ENCODE peak calls at places on chromosomes 5 and 9, in eight cellular contexts. One of them, this sample, is unnamed.
A peak's percentile ranks its signal among the peaks of the same experiment; 100 is the strongest.

GRCh38 chr9:83966209-83966582 is 13.8 kb downstream of the HNRNPK start:
- DNase-seq in uterus: no peak
- DNase-seq in K562: no peak
- DNase-seq in tibial nerve: no peak
- DNase-seq in colonic mucosa: no peak
- DNase-seq in OCI-LY7: no peak
- DNase-seq in SK-N-SH: no peak
- DNase-seq in small intestine: no peak
- DNase-seq in this sample: no peak

GRCh38 chr9:100322954-100323536 is 29.7 kb downstream of the TEX10 start:
- DNase-seq in K562: peak; percentile 19
- DNase-seq in small intestine: peak; percentile 42
- DNase-seq in SK-N-SH: peak; percentile 27
- DNase-seq in colonic mucosa: no peak
- DNase-seq in uterus: peak; percentile 21
- DNase-seq in tibial nerve: no peak
- DNase-seq in OCI-LY7: peak; percentile 55
- DNase-seq in this sample: no peak

GRCh38 chr5:143887302-143887638 is 75.3 kb downstream of the HMHB1 start:
- DNase-seq in SK-N-SH: peak; percentile 63
- DNase-seq in tibial nerve: peak; percentile 14
- DNase-seq in K562: no peak
- DNase-seq in colonic mucosa: no peak
- DNase-seq in uterus: no peak
- DNase-seq in OCI-LY7: no peak
- DNase-seq in small intestine: no peak
- DNase-seq in this sample: peak; percentile 68

GRCh38 chr9:110939053-110939452 is 99.2 kb downstream of the LPAR1 start:
- DNase-seq in tibial nerve: no peak
- DNase-seq in uterus: no peak
- DNase-seq in SK-N-SH: no peak
- DNase-seq in K562: no peak
- DNase-seq in small intestine: no peak
- DNase-seq in OCI-LY7: no peak
- DNase-seq in colonic mucosa: no peak
- DNase-seq in this sample: no peak

GRCh38 chr9:134488251-134488900 is 153.2 kb upstream of the COL5A1 start:
- DNase-seq in uterus: no peak
- DNase-seq in tibial nerve: peak; percentile 9
- DNase-seq in colonic mucosa: no peak
- DNase-seq in SK-N-SH: no peak
- DNase-seq in OCI-LY7: no peak
- DNase-seq in small intestine: no peak
- DNase-seq in K562: no peak
- DNase-seq in this sample: peak; percentile 57

GRCh38 chr9:96719538-96720315 is 58.2 kb downstream of the ZNF510 start:
- DNase-seq in tibial nerve: no peak
- DNase-seq in SK-N-SH: peak; percentile 15
- DNase-seq in small intestine: peak; percentile 28
- DNase-seq in K562: no peak
- DNase-seq in uterus: no peak
- DNase-seq in colonic mucosa: peak; percentile 24
- DNase-seq in OCI-LY7: no peak
- DNase-seq in this sample: no peak

GRCh38 chr9:91818226-91818587 is 131.8 kb downstream of the ROR2 start:
- DNase-seq in OCI-LY7: no peak
- DNase-seq in SK-N-SH: no peak
- DNase-seq in colonic mucosa: no peak
- DNase-seq in small intestine: no peak
- DNase-seq in K562: no peak
- DNase-seq in uterus: peak; percentile 43
- DNase-seq in tibial nerve: no peak
- DNase-seq in this sample: no peak

GRCh38 chr9:121640076-121640475 is 11.4 kb upstream of the DAB2IP start:
- DNase-seq in colonic mucosa: peak; percentile 89
- DNase-seq in SK-N-SH: peak; percentile 75
- DNase-seq in OCI-LY7: peak; percentile 61
- DNase-seq in tibial nerve: no peak
- DNase-seq in small intestine: peak; percentile 77
- DNase-seq in K562: peak; percentile 71
- DNase-seq in uterus: peak; percentile 60
- DNase-seq in this sample: peak; percentile 60

GRCh38 chr9:88218721-88219120 is 80.4 kb upstream of the SPATA31C2 start:
- DNase-seq in colonic mucosa: no peak
- DNase-seq in small intestine: no peak
- DNase-seq in OCI-LY7: no peak
- DNase-seq in K562: no peak
- DNase-seq in tibial nerve: no peak
- DNase-seq in SK-N-SH: no peak
- DNase-seq in uterus: no peak
- DNase-seq in this sample: no peak

GRCh38 chr5:32291591-32291990 is 21.1 kb downstream of the MTMR12 start:
- DNase-seq in K562: no peak
- DNase-seq in small intestine: no peak
- DNase-seq in SK-N-SH: no peak
- DNase-seq in colonic mucosa: no peak
- DNase-seq in uterus: no peak
- DNase-seq in tibial nerve: no peak
- DNase-seq in OCI-LY7: no peak
- DNase-seq in this sample: no peak

GRCh38 chr9:28848671-28849070 is 1275.4 kb upstream of the C9orf72 start:
- DNase-seq in uterus: no peak
- DNase-seq in colonic mucosa: no peak
- DNase-seq in tibial nerve: no peak
- DNase-seq in small intestine: no peak
- DNase-seq in OCI-LY7: no peak
- DNase-seq in SK-N-SH: no peak
- DNase-seq in K562: no peak
- DNase-seq in this sample: no peak

GRCh38 chr5:68178579-68178978 is 37.0 kb upstream of the PIK3R1 start:
- DNase-seq in OCI-LY7: no peak
- DNase-seq in SK-N-SH: no peak
- DNase-seq in small intestine: no peak
- DNase-seq in K562: no peak
- DNase-seq in tibial nerve: no peak
- DNase-seq in colonic mucosa: no peak
- DNase-seq in uterus: no peak
- DNase-seq in this sample: no peak

GRCh38 chr5:11251242-11251641 is 490.2 kb upstream of the DAP start:
- DNase-seq in colonic mucosa: no peak
- DNase-seq in SK-N-SH: no peak
- DNase-seq in K562: no peak
- DNase-seq in tibial nerve: no peak
- DNase-seq in uterus: no peak
- DNase-seq in OCI-LY7: no peak
- DNase-seq in small intestine: no peak
- DNase-seq in this sample: no peak

GRCh38 chr9:23663536-23663935 is 162.5 kb downstream of the ELAVL2 start:
- DNase-seq in colonic mucosa: peak; percentile 50
- DNase-seq in OCI-LY7: no peak
- DNase-seq in uterus: no peak
- DNase-seq in tibial nerve: no peak
- DNase-seq in SK-N-SH: peak; percentile 27
- DNase-seq in small intestine: no peak
- DNase-seq in K562: no peak
- DNase-seq in this sample: no peak

GRCh38 chr5:74424162-74424868 is 216.2 kb downstream of the ENC1 start:
- DNase-seq in OCI-LY7: no peak
- DNase-seq in K562: no peak
- DNase-seq in tibial nerve: no peak
- DNase-seq in uterus: no peak
- DNase-seq in SK-N-SH: no peak
- DNase-seq in small intestine: no peak
- DNase-seq in colonic mucosa: no peak
- DNase-seq in this sample: no peak

GRCh38 chr5:141714542-141715303 is 32.7 kb upstream of the ARAP3 start:
- DNase-seq in SK-N-SH: no peak
- DNase-seq in OCI-LY7: no peak
- DNase-seq in colonic mucosa: no peak
- DNase-seq in small intestine: no peak
- DNase-seq in K562: no peak
- DNase-seq in uterus: no peak
- DNase-seq in tibial nerve: no peak
- DNase-seq in this sample: no peak

GRCh38 chr5:158951951-158952545 is 147.7 kb downstream of the EBF1 start:
- DNase-seq in K562: no peak
- DNase-seq in SK-N-SH: no peak
- DNase-seq in uterus: no peak
- DNase-seq in OCI-LY7: no peak
- DNase-seq in tibial nerve: no peak
- DNase-seq in colonic mucosa: no peak
- DNase-seq in small intestine: no peak
- DNase-seq in this sample: no peak

GRCh38 chr5:37197340-37198050 is 51.7 kb downstream of the CPLANE1 start:
- DNase-seq in colonic mucosa: no peak
- DNase-seq in SK-N-SH: no peak
- DNase-seq in small intestine: peak; percentile 31
- DNase-seq in K562: no peak
- DNase-seq in uterus: no peak
- DNase-seq in tibial nerve: no peak
- DNase-seq in OCI-LY7: peak; percentile 8
- DNase-seq in this sample: no peak

GRCh38 chr5:37198066-37198465 is 51.1 kb downstream of the CPLANE1 start:
- DNase-seq in OCI-LY7: no peak
- DNase-seq in small intestine: no peak
- DNase-seq in SK-N-SH: no peak
- DNase-seq in K562: no peak
- DNase-seq in colonic mucosa: no peak
- DNase-seq in tibial nerve: no peak
- DNase-seq in uterus: no peak
- DNase-seq in this sample: no peak

DNA sequence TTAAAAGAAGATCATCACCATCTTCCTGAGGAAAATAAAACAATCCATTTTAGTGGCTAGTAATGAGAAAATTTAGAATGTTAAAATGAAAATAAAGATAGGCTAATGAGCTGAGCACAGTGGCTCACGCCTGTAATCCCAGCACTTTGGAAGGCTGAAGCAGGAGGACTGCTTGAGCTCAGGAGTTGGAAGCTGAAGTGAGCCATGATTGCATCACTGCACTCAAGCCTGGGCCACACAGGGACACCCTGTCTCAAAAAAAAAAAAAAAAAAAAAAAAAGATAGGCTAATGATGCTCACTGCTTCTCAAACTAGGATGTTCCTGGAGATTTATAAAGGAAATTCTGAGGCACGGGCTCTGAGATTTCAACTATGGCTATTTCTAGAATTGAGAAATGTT is 50.3 kb downstream of the CPLANE1 start:
- DNase-seq in K562: no peak
- DNase-seq in OCI-LY7: no peak
- DNase-seq in uterus: no peak
- DNase-seq in SK-N-SH: no peak
- DNase-seq in colonic mucosa: no peak
- DNase-seq in small intestine: no peak
- DNase-seq in tibial nerve: no peak
- DNase-seq in this sample: no peak
- H3K36me3 ChIP-seq in K562: no peaks in the 10 kb centered on the region
- H3K36me3 ChIP-seq in OCI-LY7: no peaks in the 10 kb centered on the region
- H3K36me3 ChIP-seq in uterus: no peaks in the 10 kb centered on the region
- H3K36me3 ChIP-seq in SK-N-SH: peaks cover 68% of the 10 kb centered on the region
- H3K36me3 ChIP-seq in colonic mucosa: no peaks in the 10 kb centered on the region
- H3K36me3 ChIP-seq in small intestine: no peaks in the 10 kb centered on the region
- H3K36me3 ChIP-seq in tibial nerve: peaks cover 2% of the 10 kb centered on the region
- H3K36me3 ChIP-seq in this sample: peaks cover 6% of the 10 kb centered on the region

GRCh38 chr5:99621772-99622681 is 693.2 kb upstream of the CHD1 start:
- DNase-seq in OCI-LY7: no peak
- DNase-seq in K562: no peak
- DNase-seq in small intestine: no peak
- DNase-seq in colonic mucosa: no peak
- DNase-seq in tibial nerve: no peak
- DNase-seq in uterus: no peak
- DNase-seq in SK-N-SH: no peak
- DNase-seq in this sample: no peak
- H3K4me3 ChIP-seq in OCI-LY7: no peak overlapping the region
- H3K4me3 ChIP-seq in K562: no peak overlapping the region
- H3K4me3 ChIP-seq in small intestine: no peak overlapping the region
- H3K4me3 ChIP-seq in colonic mucosa: no peak overlapping the region
- H3K4me3 ChIP-seq in tibial nerve: no peak overlapping the region
- H3K4me3 ChIP-seq in uterus: no peak overlapping the region
- H3K4me3 ChIP-seq in SK-N-SH: no peak overlapping the region
- H3K4me3 ChIP-seq in this sample: no peak overlapping the region

DNA sequence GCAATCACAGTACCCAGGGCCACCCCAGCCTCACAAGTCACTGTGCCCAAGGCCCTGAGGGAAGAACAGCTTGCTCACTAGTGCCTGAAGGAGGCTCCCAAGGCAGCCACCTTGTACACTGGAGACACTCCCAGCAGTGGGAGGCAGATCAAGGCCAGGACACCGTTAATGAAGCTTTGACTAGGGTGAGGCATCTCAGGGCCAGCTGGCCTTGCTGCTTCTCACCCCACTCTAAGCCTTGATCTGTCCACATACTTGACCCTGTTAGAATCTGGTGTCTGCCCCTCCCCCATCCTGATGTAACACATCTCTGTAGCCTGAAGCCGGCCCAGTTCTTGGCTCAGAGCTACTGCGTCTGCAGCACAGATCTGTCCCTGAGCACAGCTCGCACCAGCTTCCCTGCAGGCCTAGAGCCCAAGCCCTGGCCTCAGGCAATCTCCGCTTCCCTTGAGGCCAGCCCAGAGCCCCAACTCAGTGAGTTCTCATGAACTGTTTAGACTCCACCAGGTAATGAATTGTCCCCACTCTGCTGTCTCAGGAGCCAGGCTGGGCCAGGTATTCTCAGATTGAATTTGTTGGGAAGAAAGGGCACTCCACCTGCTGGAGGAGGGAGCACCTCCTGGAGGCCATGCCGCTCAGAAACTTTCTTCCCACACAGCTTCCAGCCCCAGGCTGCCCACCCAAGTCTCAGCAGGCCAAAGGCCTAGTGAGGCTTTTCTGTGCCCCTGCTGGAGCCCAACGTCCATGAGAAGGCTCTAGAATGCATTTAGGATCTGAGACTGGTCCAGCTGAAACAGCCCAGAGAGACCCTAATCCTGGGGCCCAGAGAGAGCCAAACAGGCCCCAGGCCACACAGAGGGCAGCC is 13.4 kb upstream of the JADE2 start:
- DNase-seq in small intestine: peak; percentile 71
- DNase-seq in tibial nerve: peak; percentile 69
- DNase-seq in K562: peak; percentile 47
- DNase-seq in colonic mucosa: peak; percentile 72
- DNase-seq in OCI-LY7: no peak
- DNase-seq in uterus: peak; percentile 85
- DNase-seq in SK-N-SH: no peak
- DNase-seq in this sample: peak; percentile 84
- H3K4me1 ChIP-seq in small intestine: peaks cover 8% of the 10 kb centered on the region
- H3K4me1 ChIP-seq in tibial nerve: peaks cover 14% of the 10 kb centered on the region
- H3K4me1 ChIP-seq in K562: peaks cover 35% of the 10 kb centered on the region
- H3K4me1 ChIP-seq in colonic mucosa: peaks cover 7% of the 10 kb centered on the region
- H3K4me1 ChIP-seq in OCI-LY7: no peaks in the 10 kb centered on the region
- H3K4me1 ChIP-seq in uterus: no peaks in the 10 kb centered on the region
- H3K4me1 ChIP-seq in SK-N-SH: peaks cover 24% of the 10 kb centered on the region
- H3K4me1 ChIP-seq in this sample: no peaks in the 10 kb centered on the region

DNA sequence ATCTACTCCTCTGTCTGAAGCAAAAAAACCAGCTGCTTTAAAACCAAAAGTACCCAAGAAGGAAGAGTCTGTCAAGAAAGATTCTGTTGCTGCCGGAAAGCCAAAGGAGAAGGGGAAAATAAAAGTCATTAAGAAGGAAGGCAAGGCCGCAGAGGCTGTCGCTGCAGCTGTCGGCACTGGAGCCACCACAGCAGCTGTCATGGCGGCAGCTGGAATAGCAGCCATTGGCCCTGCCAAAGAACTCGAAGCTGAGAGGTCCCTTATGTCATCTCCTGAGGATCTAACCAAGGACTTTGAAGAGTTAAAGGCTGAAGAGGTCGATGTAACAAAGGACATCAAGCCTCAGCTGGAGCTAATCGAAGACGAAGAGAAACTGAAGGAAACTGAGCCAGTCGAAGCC is 88.3 kb downstream of the MAP1B start:
- DNase-seq in SK-N-SH: no peak
- DNase-seq in OCI-LY7: no peak
- DNase-seq in tibial nerve: no peak
- DNase-seq in small intestine: no peak
- DNase-seq in K562: no peak
- DNase-seq in uterus: no peak
- DNase-seq in colonic mucosa: no peak
- DNase-seq in this sample: no peak
- H3K36me3 ChIP-seq in SK-N-SH: peaks cover 98% of the 10 kb centered on the region
- H3K36me3 ChIP-seq in OCI-LY7: no peaks in the 10 kb centered on the region
- H3K36me3 ChIP-seq in tibial nerve: no peaks in the 10 kb centered on the region
- H3K36me3 ChIP-seq in small intestine: no peaks in the 10 kb centered on the region
- H3K36me3 ChIP-seq in K562: peaks cover 80% of the 10 kb centered on the region
- H3K36me3 ChIP-seq in uterus: no peaks in the 10 kb centered on the region
- H3K36me3 ChIP-seq in colonic mucosa: no peaks in the 10 kb centered on the region
- H3K36me3 ChIP-seq in this sample: peaks cover 12% of the 10 kb centered on the region